ENCODE peak calls at places on chromosomes 6 and 20, in four cellular contexts. J, K, T and A are unnamed samples.

GRCh38 chr20:62754122-62754990 is 41.9 kb upstream of the MRGBP start:
- DNase-seq in T (peak; percentile 9), K (no peak), J (no peak), A (no peak)

GRCh38 chr6:52160468-52161104 is 25.6 kb upstream of the IL17A start:
- DNase-seq in K (no peak), T (no peak), J (no peak), A (no peak)

GRCh38 chr20:29741594-29741893 is 1515.9 kb upstream of the DEFB115 start:
- DNase-seq in T (no peak), J (no peak), K (no peak), A (no peak)

GRCh38 chr6:134686071-134686470 is 263.8 kb downstream of the ALDH8A1 start:
- DNase-seq in K (no peak), J (peak; percentile 57), T (no peak), A (no peak)

GRCh38 chr20:51365670-51366069 is 176.8 kb downstream of the NFATC2 start:
- DNase-seq in J (no peak), T (no peak), K (no peak), A (no peak)

GRCh38 chr20:63972312-63973159 is 2.8 kb upstream of the ZNF512B start:
- DNase-seq in K (peak; percentile 12), T (no peak), J (no peak), A (no peak)

GRCh38 chr6:49849121-49849907 is 17.0 kb downstream of the CRISP1 start:
- DNase-seq in J (no peak), K (no peak), T (no peak), A (no peak)

GRCh38 chr20:13452470-13453124 is 186.1 kb downstream of the TASP1 start:
- DNase-seq in J (no peak), K (no peak), T (no peak), A (no peak)

GRCh38 chr6:38012573-38012972 is 193.0 kb downstream of the ZFAND3 start:
- DNase-seq in K (no peak), T (no peak), J (no peak), A (peak; percentile 24)

GRCh38 chr6:6604566-6604965 is 16.0 kb downstream of the LY86 start:
- DNase-seq in T (no peak), K (no peak), J (no peak), A (no peak)

GRCh38 chr6:136550330-136551071 is at the start of gene MAP7:
- DNase-seq in T (peak; percentile 96), K (peak; percentile 63), J (peak; percentile 64), A (peak; percentile 75)

GRCh38 chr20:37773260-37773825 is 79.5 kb downstream of the CTNNBL1 start:
- DNase-seq in K (no peak), T (no peak), J (no peak), A (no peak)

GRCh38 chr6:37038297-37039198 is 33.1 kb downstream of the FGD2 start:
- DNase-seq in K (no peak), J (no peak), T (peak; percentile 95), A (no peak)

GRCh38 chr20:25586877-25587276 is 1.5 kb upstream of the NINL start:
- DNase-seq in T (no peak), J (no peak), K (no peak), A (no peak)

GRCh38 chr6:27297857-27298730 is 14.0 kb downstream of the POM121L2 start:
- DNase-seq in T (no peak), J (no peak), K (no peak), A (no peak)

GRCh38 chr6:132084811-132085509 is 133.8 kb upstream of the CCN2 start:
- DNase-seq in T (no peak), K (no peak), J (peak; percentile 18), A (no peak)

GRCh38 chr6:144006731-144007454 is 1.2 kb downstream of the PLAGL1 start:
- DNase-seq in K (no peak), T (no peak), J (no peak), A (no peak)

GRCh38 chr20:23114018-23114417 is 27.9 kb upstream of the CD93 start:
- DNase-seq in J (no peak), T (no peak), K (no peak), A (no peak)

GRCh38 chr20:41171736-41172295 is 34.5 kb downstream of the PLCG1 start:
- DNase-seq in T (peak; percentile 2), K (no peak), J (no peak), A (no peak)

GRCh38 chr6:14964901-14965300 is 281.0 kb upstream of the JARID2 start:
- DNase-seq in T (no peak), K (no peak), J (no peak), A (no peak)

GRCh38 chr20:61731363-61732181 is 334.1 kb downstream of the TAF4 start:
- DNase-seq in J (no peak), K (no peak), T (no peak), A (no peak)

GRCh38 chr6:103937389-103937788 is 922.3 kb downstream of the HACE1 start:
- DNase-seq in J (no peak), K (no peak), T (no peak), A (no peak)

GRCh38 chr6:41568202-41568584 is 22.0 kb downstream of the FOXP4 start:
- DNase-seq in J (no peak), K (no peak), T (no peak), A (no peak)

GRCh38 chr20:49586967-49587587 is 19.1 kb upstream of the PTGIS start:
- DNase-seq in K (no peak), J (no peak), T (no peak), A (no peak)

GRCh38 chr20:36572701-36573102 is 695 bp upstream of the TGIF2 start:
- DNase-seq in J (no peak), T (peak; percentile 46), K (peak; percentile 26), A (no peak)

GRCh38 chr6:129980821-129981220 is 37.6 kb upstream of the L3MBTL3 start:
- DNase-seq in K (no peak), J (no peak), T (no peak), A (no peak)

GRCh38 chr20:47300071-47300470 is 56.4 kb downstream of the ZMYND8 start:
- DNase-seq in J (no peak), K (no peak), T (no peak), A (no peak)

GRCh38 chr6:26613717-26614683 is 17.2 kb downstream of the ABT1 start:
- DNase-seq in K (no peak), T (peak; percentile 15), J (no peak), A (no peak)

GRCh38 chr20:18263723-18264122 is 24.6 kb upstream of the ZNF133 start:
- DNase-seq in K (no peak), T (peak; percentile 38), J (peak; percentile 53), A (no peak)

GRCh38 chr6:84764332-84765049 is at the start of gene TBX18:
- DNase-seq in K (no peak), T (peak; percentile 59), J (peak; percentile 40), A (no peak)

GRCh38 chr6:82397962-82398692 is 34.5 kb downstream of the TPBG start:
- DNase-seq in T (no peak), J (peak; percentile 41), K (no peak), A (no peak)

GRCh38 chr6:62400521-62401259 is 114.7 kb upstream of the KHDRBS2 start:
- DNase-seq in J (no peak), T (no peak), K (no peak), A (no peak)

GRCh38 chr6:158506577-158506976 is 53.3 kb upstream of the TMEM181 start:
- DNase-seq in J (no peak), T (no peak), K (no peak), A (no peak)

GRCh38 chr6:56359201-56359899 is 112.0 kb upstream of the COL21A1 start:
- DNase-seq in K (no peak), T (peak; percentile 75), J (no peak), A (no peak)

GRCh38 chr6:85498596-85499258 is 48.8 kb downstream of the NT5E start:
- DNase-seq in J (peak; percentile 46), T (peak; percentile 59), K (no peak), A (no peak)

GRCh38 chr20:44532248-44532980 is 10.5 kb upstream of the SERINC3 start:
- DNase-seq in J (no peak), K (no peak), T (no peak), A (no peak)

GRCh38 chr6:108559884-108560462 is 744 bp upstream of the FOXO3 start:
- DNase-seq in J (no peak), T (peak; percentile 67), K (no peak), A (no peak)

GRCh38 chr6:119026822-119027221 is 51.6 kb downstream of the FAM184A start:
- DNase-seq in J (no peak), T (no peak), K (no peak), A (no peak)

GRCh38 chr6:81465859-81466258 is 286.6 kb downstream of the TENT5A start:
- DNase-seq in T (no peak), K (no peak), J (no peak), A (no peak)